ENCODE peak calls at places on chromosomes 11 and 22, in six cellular contexts. Q is foreskin fibroblast; E is GM10248; D is fibroblast of lung; Y is CD4-positive, alpha-beta T cell; S is body of pancreas. T is an unnamed sample.

GRCh38 chr11:66727883-66728759 is 895 bp downstream of the SPTBN2 start:
- DNase-seq in Q (no peak), E (peak), D (no peak), Y (peak), S (peak), T (no peak)

GRCh38 chr11:71086687-71087258 is 165.6 kb downstream of the SHANK2 start:
- DNase-seq in Q (no peak), E (no peak), D (peak), Y (no peak), S (peak), T (peak)

GRCh38 chr11:35752115-35752514 is 89.5 kb downstream of the TRIM44 start:
- DNase-seq in Q (no peak), E (no peak), D (no peak), Y (no peak), S (no peak), T (no peak)

GRCh38 chr22:49968313-49968830 is 7.8 kb downstream of the PIM3 start:
- DNase-seq in Q (no peak), E (no peak), D (no peak), Y (peak), S (peak), T (no peak)

GRCh38 chr22:35630387-35630793 is 13.3 kb upstream of the MB start:
- DNase-seq in Q (no peak), E (no peak), D (peak), Y (no peak), S (no peak), T (no peak)

GRCh38 chr11:43955381-43956118 is 13.1 kb downstream of the C11orf96 start:
- DNase-seq in Q (peak), E (no peak), D (no peak), Y (no peak), S (no peak), T (no peak)

GRCh38 chr11:95066721-95067041 is at the start of gene SRSF8:
- DNase-seq in Q (no peak), E (no peak), D (no peak), Y (no peak), S (no peak), T (no peak)

GRCh38 chr11:120128392-120129172 is 9.3 kb downstream of the TRIM29 start:
- DNase-seq in Q (peak), E (no peak), D (peak), Y (no peak), S (no peak), T (peak)

GRCh38 chr11:71544525-71545214 is 3.5 kb upstream of the KRTAP5-9 start:
- DNase-seq in Q (no peak), E (no peak), D (no peak), Y (no peak), S (no peak), T (no peak)

GRCh38 chr11:69140635-69141034 is 15.1 kb upstream of the SMIM38 start:
- DNase-seq in Q (no peak), E (no peak), D (no peak), Y (no peak), S (peak), T (peak)

GRCh38 chr22:22842085-22842484 is 45.5 kb upstream of the IGLL5 start:
- DNase-seq in Q (no peak), E (no peak), D (no peak), Y (no peak), S (no peak), T (no peak)

GRCh38 chr11:61962213-61963015 is 5.0 kb downstream of the FTH1 start:
- DNase-seq in Q (no peak), E (no peak), D (peak), Y (no peak), S (no peak), T (no peak)

GRCh38 chr11:120546312-120547205 is 35.0 kb downstream of the GRIK4 start:
- DNase-seq in Q (peak), E (no peak), D (peak), Y (no peak), S (peak), T (no peak)

GRCh38 chr11:126156814-126157213 is 54.6 kb downstream of the RPUSD4 start:
- DNase-seq in Q (no peak), E (no peak), D (no peak), Y (no peak), S (no peak), T (no peak)

GRCh38 chr11:92296138-92296515 is 71.5 kb downstream of the FAT3 start:
- DNase-seq in Q (peak), E (no peak), D (peak), Y (no peak), S (no peak), T (no peak)

GRCh38 chr11:57779275-57779674 is 17.7 kb downstream of the CTNND1 start:
- DNase-seq in Q (no peak), E (no peak), D (no peak), Y (no peak), S (peak), T (peak)

GRCh38 chr11:69818243-69819108 is 740 bp downstream of the FGF3 start:
- DNase-seq in Q (no peak), E (no peak), D (no peak), Y (no peak), S (no peak), T (no peak)

GRCh38 chr11:46618789-46619188 is 1.4 kb downstream of the ATG13 start:
- DNase-seq in Q (no peak), E (no peak), D (no peak), Y (no peak), S (no peak), T (no peak)

GRCh38 chr11:78722786-78723185 is 148.1 kb upstream of the NARS2 start:
- DNase-seq in Q (no peak), E (no peak), D (no peak), Y (no peak), S (no peak), T (no peak)

GRCh38 chr11:123700774-123701173 is 40.7 kb downstream of the ZNF202 start:
- DNase-seq in Q (no peak), E (no peak), D (no peak), Y (no peak), S (no peak), T (no peak)

GRCh38 chr22:48824673-48825651 is 1002.7 kb downstream of the BRD1 start:
- DNase-seq in Q (no peak), E (no peak), D (no peak), Y (no peak), S (no peak), T (no peak)

GRCh38 chr22:35705141-35705540 is 12.5 kb upstream of the APOL5 start:
- DNase-seq in Q (peak), E (no peak), D (peak), Y (no peak), S (no peak), T (no peak)

GRCh38 chr22:20536590-20537324 is 29.3 kb downstream of the MED15 start:
- DNase-seq in Q (no peak), E (no peak), D (no peak), Y (no peak), S (no peak), T (no peak)

GRCh38 chr11:62682518-62682917 is 3.6 kb upstream of the UBXN1 start:
- DNase-seq in Q (no peak), E (no peak), D (no peak), Y (no peak), S (peak), T (no peak)

GRCh38 chr11:57499413-57499982 is 16.0 kb downstream of the SLC43A1 start:
- DNase-seq in Q (peak), E (peak), D (peak), Y (no peak), S (peak), T (peak)

GRCh38 chr11:110833033-110833484 is 120.8 kb upstream of the ARHGAP20 start:
- DNase-seq in Q (peak), E (no peak), D (peak), Y (no peak), S (no peak), T (no peak)

GRCh38 chr11:95228081-95228859 is 2.7 kb downstream of the SESN3 start:
- DNase-seq in Q (no peak), E (no peak), D (peak), Y (no peak), S (no peak), T (no peak)

GRCh38 chr11:130002352-130002845 is at the start of gene PRDM10:
- DNase-seq in Q (peak), E (peak), D (peak), Y (peak), S (peak), T (peak)

GRCh38 chr22:17239156-17239701 is 20.0 kb upstream of the ADA2 start:
- DNase-seq in Q (no peak), E (no peak), D (no peak), Y (no peak), S (no peak), T (no peak)

GRCh38 chr11:102846292-102846691 is 2.9 kb upstream of the MMP3 start:
- DNase-seq in Q (no peak), E (no peak), D (no peak), Y (no peak), S (no peak), T (no peak)

GRCh38 chr22:20464096-20464614 is 26.5 kb upstream of the SCARF2 start:
- DNase-seq in Q (no peak), E (peak), D (no peak), Y (peak), S (no peak), T (no peak)

GRCh38 chr22:39349967-39350802 is at the start of gene SYNGR1:
- DNase-seq in Q (no peak), E (no peak), D (no peak), Y (no peak), S (peak), T (no peak)

GRCh38 chr11:46826310-46827044 is 19.6 kb downstream of the CKAP5 start:
- DNase-seq in Q (peak), E (peak), D (peak), Y (peak), S (peak), T (peak)

GRCh38 chr11:9765320-9766101 is 101.6 kb downstream of the SWAP70 start:
- DNase-seq in Q (peak), E (no peak), D (peak), Y (no peak), S (peak), T (no peak)

GRCh38 chr11:22703040-22703439 is 36.6 kb downstream of the GAS2 start:
- DNase-seq in Q (peak), E (peak), D (peak), Y (no peak), S (peak), T (peak)

GRCh38 chr22:37171662-37172061 is 16.4 kb downstream of the C1QTNF6 start:
- DNase-seq in Q (no peak), E (no peak), D (no peak), Y (no peak), S (no peak), T (no peak)

GRCh38 chr22:37566329-37566837 is 6.1 kb downstream of the CDC42EP1 start:
- DNase-seq in Q (no peak), E (peak), D (no peak), Y (peak), S (peak), T (no peak)

GRCh38 chr22:48960981-48961655 is 866.6 kb downstream of the BRD1 start:
- DNase-seq in Q (no peak), E (no peak), D (no peak), Y (peak), S (no peak), T (peak)

DNA sequence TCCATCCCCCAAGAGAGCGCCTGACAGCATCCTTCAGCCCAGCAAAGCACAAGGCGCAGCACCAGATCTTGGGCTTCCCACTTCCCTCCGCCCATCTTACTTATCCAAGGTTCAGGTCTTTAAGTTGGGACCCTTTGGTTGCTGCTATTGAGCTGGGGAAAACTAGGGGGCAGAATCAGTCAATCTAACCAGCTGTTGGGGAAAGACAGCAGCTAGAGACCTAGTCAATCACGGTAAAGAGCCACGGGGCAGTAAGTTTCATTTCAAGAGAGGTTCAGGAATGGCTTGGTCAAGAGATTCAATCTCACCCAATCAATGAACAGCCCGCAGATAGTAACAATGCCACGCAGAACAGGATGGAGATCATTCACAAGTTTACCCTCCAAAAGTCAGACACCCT is 1.7 kb downstream of the ABTB2 start:
- DNase-seq in Q (no peak), E (no peak), D (no peak), Y (no peak), S (no peak), T (no peak)
- TF ChIP-seq CTCF in Q (no peak), E (no peak), D (no peak), Y (no peak), S (no peak), T (no peak)

GRCh38 chr11:83220279-83220678 is 26.8 kb downstream of the ANKRD42 start:
- DNase-seq in Q (no peak), E (no peak), D (no peak), Y (no peak), S (no peak), T (no peak)

GRCh38 chr11:83221694-83222093 is 28.2 kb downstream of the ANKRD42 start:
- DNase-seq in Q (no peak), E (no peak), D (no peak), Y (no peak), S (no peak), T (no peak)

GRCh38 chr11:83223457-83223856 is 29.9 kb downstream of the ANKRD42 start:
- DNase-seq in Q (no peak), E (no peak), D (no peak), Y (no peak), S (no peak), T (no peak)

GRCh38 chr11:83222499-83222898 is 29.0 kb downstream of the ANKRD42 start:
- DNase-seq in Q (no peak), E (no peak), D (no peak), Y (no peak), S (no peak), T (no peak)

GRCh38 chr11:83219095-83219494 is 25.6 kb downstream of the ANKRD42 start:
- DNase-seq in Q (no peak), E (no peak), D (no peak), Y (no peak), S (no peak), T (no peak)
- TF ChIP-seq CTCF in Q (no peak), E (no peak), D (no peak), Y (no peak), S (peak), T (no peak)

GRCh38 chr22:46744581-46744980 is 6.5 kb upstream of the CERK start:
- DNase-seq in Q (no peak), E (no peak), D (no peak), Y (no peak), S (no peak), T (no peak)
- TF ChIP-seq CTCF in Q (no peak), E (no peak), D (no peak), Y (no peak), S (no peak), T (no peak)

DNA sequence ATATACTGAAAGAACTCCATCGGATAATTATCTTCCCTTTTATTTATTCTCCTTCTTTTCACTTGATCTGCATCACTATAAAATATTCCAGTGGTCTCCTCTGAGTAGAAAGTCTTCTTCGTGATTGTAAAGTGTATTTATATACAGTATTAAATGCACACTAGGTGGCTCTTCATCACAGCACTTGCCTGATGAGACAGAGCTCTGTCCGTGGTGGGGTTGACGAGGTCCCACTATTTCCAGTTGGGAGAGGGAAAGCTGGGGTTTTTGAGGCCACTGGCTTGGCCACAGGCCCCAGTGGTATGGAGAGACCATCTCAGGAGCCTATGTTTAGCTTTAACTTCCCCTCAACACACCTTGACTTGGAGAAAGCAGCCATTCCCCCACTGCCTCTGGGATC is 31.6 kb upstream of the ZBTB16 start:
- DNase-seq in Q (no peak), E (no peak), D (peak), Y (no peak), S (no peak), T (no peak)
- TF ChIP-seq CTCF in Q (no peak), E (no peak), D (peak), Y (no peak), S (no peak), T (no peak)

GRCh38 chr11:112440518-112440917 is 179.9 kb upstream of the PLET1 start:
- DNase-seq in Q (no peak), E (no peak), D (no peak), Y (no peak), S (no peak), T (no peak)
- TF ChIP-seq CTCF in Q (no peak), E (no peak), D (no peak), Y (no peak), S (no peak), T (no peak)

GRCh38 chr11:19323502-19323901 is 82.8 kb upstream of the E2F8 start:
- DNase-seq in Q (no peak), E (no peak), D (peak), Y (no peak), S (no peak), T (no peak)
- TF ChIP-seq CTCF in Q (peak), E (peak), D (peak), Y (no peak), S (no peak), T (no peak)

DNA sequence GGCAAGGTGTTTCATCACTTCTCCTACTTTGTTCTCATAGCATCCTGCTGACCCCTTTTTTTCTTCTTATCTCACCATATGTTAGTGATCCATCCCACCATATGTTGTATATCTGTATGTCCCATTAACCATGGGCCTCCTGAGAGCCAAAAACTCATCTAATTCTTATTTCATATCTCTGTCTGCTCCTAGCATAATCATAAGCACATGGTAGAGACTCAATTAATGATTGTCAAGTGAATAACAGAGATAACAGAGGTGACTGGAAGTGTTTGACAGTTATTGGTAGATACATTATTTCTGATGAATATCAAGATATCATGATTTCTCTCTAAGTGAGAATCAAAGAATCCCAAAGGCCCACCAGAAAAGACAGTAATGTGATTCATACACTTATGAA is 138.1 kb upstream of the MPPED2 start:
- DNase-seq in Q (no peak), E (no peak), D (no peak), Y (no peak), S (no peak), T (no peak)
- TF ChIP-seq CTCF in Q (no peak), E (no peak), D (no peak), Y (no peak), S (no peak), T (no peak)

GRCh38 chr11:12472401-12473065 is 95.2 kb downstream of the PARVA start:
- DNase-seq in Q (no peak), E (no peak), D (no peak), Y (no peak), S (no peak), T (no peak)
- TF ChIP-seq CTCF in Q (no peak), E (no peak), D (no peak), Y (no peak), S (no peak), T (no peak)

GRCh38 chr11:117520966-117521365 is 193.3 kb downstream of the CEP164 start:
- DNase-seq in Q (no peak), E (no peak), D (no peak), Y (no peak), S (no peak), T (no peak)
- TF ChIP-seq CTCF in Q (no peak), E (no peak), D (no peak), Y (no peak), S (no peak), T (no peak)